ENCODE peak calls at places on chromosomes 4 and X, in six cellular contexts. M is cerebellar cortex, V is T-helper 9 cell, Z is prostate gland, O is G401, J is GDM1. X is an unnamed sample.

GRCh38 chrX:21781525-21781924 is 23.6 kb upstream of the SMPX start:
- DNase-seq in M (no peak), V (no peak), Z (no peak), O (no peak), J (no peak), X (no peak)

GRCh38 chrX:118211891-118212816 is 95.5 kb upstream of the KLHL13 start:
- DNase-seq in M (no peak), V (no peak), Z (no peak), O (peak), J (peak), X (no peak)

GRCh38 chr4:35166437-35166836 is 1077.9 kb downstream of the ARAP2 start:
- DNase-seq in M (no peak), V (no peak), Z (no peak), O (no peak), J (no peak), X (no peak)

GRCh38 chr4:8910822-8911310 is 39.2 kb upstream of the HMX1 start:
- DNase-seq in M (no peak), V (no peak), Z (no peak), O (no peak), J (no peak), X (no peak)

GRCh38 chr4:41258783-41259182 is 2.1 kb downstream of the UCHL1 start:
- DNase-seq in M (peak), V (no peak), Z (peak), O (peak), J (no peak), X (peak)

GRCh38 chr4:38495481-38495880 is 168.5 kb upstream of the KLF3 start:
- DNase-seq in M (no peak), V (no peak), Z (no peak), O (no peak), J (no peak), X (no peak)

GRCh38 chr4:60241886-60242285 is 958.2 kb upstream of the ADGRL3 start:
- DNase-seq in M (no peak), V (no peak), Z (no peak), O (no peak), J (no peak), X (no peak)

GRCh38 chrX:104566921-104567501 is 1.0 kb downstream of the IL1RAPL2 start:
- DNase-seq in M (no peak), V (no peak), Z (no peak), O (no peak), J (no peak), X (no peak)

GRCh38 chr4:173237152-173237551 is 68.5 kb downstream of the GALNT7 start:
- DNase-seq in M (peak), V (no peak), Z (no peak), O (peak), J (no peak), X (peak)

GRCh38 chr4:88719381-88719780 is 21.8 kb upstream of the NAP1L5 start:
- DNase-seq in M (no peak), V (no peak), Z (no peak), O (no peak), J (no peak), X (no peak)

GRCh38 chr4:3472411-3473141 is 9.5 kb downstream of the DOK7 start:
- DNase-seq in M (no peak), V (no peak), Z (no peak), O (no peak), J (no peak), X (no peak)

GRCh38 chr4:2712261-2712842 is 43.8 kb downstream of the TNIP2 start:
- DNase-seq in M (no peak), V (no peak), Z (no peak), O (no peak), J (no peak), X (no peak)

GRCh38 chr4:37685726-37686372 is 327 bp downstream of the RELL1 start:
- DNase-seq in M (no peak), V (peak), Z (peak), O (peak), J (peak), X (peak)

GRCh38 chr4:26330946-26331345 is 10.1 kb downstream of the RBPJ start:
- DNase-seq in M (no peak), V (no peak), Z (no peak), O (no peak), J (no peak), X (no peak)

GRCh38 chr4:14289708-14290107 is 662.2 kb upstream of the BOD1L1 start:
- DNase-seq in M (no peak), V (no peak), Z (no peak), O (no peak), J (no peak), X (no peak)

GRCh38 chr4:112898357-112899141 is 150.9 kb upstream of the ANK2 start:
- DNase-seq in M (no peak), V (no peak), Z (no peak), O (no peak), J (no peak), X (no peak)

GRCh38 chr4:105715692-105716278 is 7.2 kb downstream of the GSTCD start:
- DNase-seq in M (peak), V (no peak), Z (no peak), O (peak), J (no peak), X (peak)

GRCh38 chr4:148962539-148963290 is 520.5 kb upstream of the NR3C2 start:
- DNase-seq in M (no peak), V (no peak), Z (no peak), O (no peak), J (no peak), X (no peak)

GRCh38 chr4:28354874-28355273 is 1494.2 kb downstream of the STIM2 start:
- DNase-seq in M (no peak), V (no peak), Z (no peak), O (no peak), J (no peak), X (no peak)

GRCh38 chr4:152063301-152064235 is 302.8 kb upstream of the GATB start:
- DNase-seq in M (no peak), V (peak), Z (no peak), O (no peak), J (no peak), X (no peak)

GRCh38 chrX:20527458-20528099 is 260.9 kb upstream of the RPS6KA3 start:
- DNase-seq in M (peak), V (no peak), Z (no peak), O (peak), J (no peak), X (peak)

GRCh38 chr4:7352486-7352885 is 82.2 kb downstream of the PSAPL1 start:
- DNase-seq in M (no peak), V (no peak), Z (no peak), O (no peak), J (no peak), X (no peak)

GRCh38 chr4:93617596-93617995 is 211.0 kb upstream of the ATOH1 start:
- DNase-seq in M (no peak), V (no peak), Z (no peak), O (no peak), J (no peak), X (no peak)

GRCh38 chrX:40169193-40170086 is 71.7 kb upstream of the BCOR start:
- DNase-seq in M (peak), V (peak), Z (peak), O (no peak), J (peak), X (peak)

GRCh38 chr4:68132342-68132741 is 2.7 kb upstream of the TMPRSS11F start:
- DNase-seq in M (no peak), V (no peak), Z (no peak), O (no peak), J (no peak), X (no peak)

GRCh38 chrX:68185161-68185560 is 248.1 kb downstream of the OPHN1 start:
- DNase-seq in M (no peak), V (no peak), Z (no peak), O (no peak), J (no peak), X (no peak)

GRCh38 chr4:87196927-87197326 is 23.5 kb downstream of the KLHL8 start:
- DNase-seq in M (no peak), V (no peak), Z (no peak), O (no peak), J (no peak), X (no peak)

GRCh38 chr4:124713213-124713592 is 671 bp upstream of the ANKRD50 start:
- DNase-seq in M (peak), V (no peak), Z (peak), O (peak), J (no peak), X (peak)

GRCh38 chr4:100302061-100303026 is 112.1 kb upstream of the DDIT4L start:
- DNase-seq in M (no peak), V (no peak), Z (no peak), O (no peak), J (no peak), X (no peak)

GRCh38 chr4:156475322-156475721 is 496.3 kb downstream of the PDGFC start:
- DNase-seq in M (peak), V (no peak), Z (peak), O (no peak), J (no peak), X (peak)

X was measured in AML-193.